ENCODE peak calls at places on chromosomes 7 and 10, in four cellular contexts. T, M, A and Q are unnamed samples.

GRCh38 chr10:47361293-47361692 is 13.1 kb downstream of the RBP3 start:
- DNase-seq in T (peak; percentile 10), M (peak; percentile 36), A (peak; percentile 89), Q (no peak)

GRCh38 chr7:149414745-149415390 is 46.0 kb downstream of the ZNF777 start:
- DNase-seq in T (no peak), M (no peak), A (no peak), Q (no peak)

GRCh38 chr7:1741751-1742554 is 71.9 kb downstream of the ELFN1 start:
- DNase-seq in T (no peak), M (peak; percentile 66), A (peak; percentile 90), Q (no peak)

GRCh38 chr7:123480107-123480506 is 54.3 kb downstream of the IQUB start:
- DNase-seq in T (no peak), M (no peak), A (no peak), Q (no peak)

GRCh38 chr7:135856356-135857144 is 107.9 kb upstream of the FAM180A start:
- DNase-seq in T (no peak), M (no peak), A (no peak), Q (no peak)

GRCh38 chr10:62690703-62691102 is 113.8 kb upstream of the ADO start:
- DNase-seq in T (no peak), M (no peak), A (no peak), Q (no peak)

GRCh38 chr7:132249591-132249971 is 326.7 kb downstream of the PLXNA4 start:
- DNase-seq in T (peak; percentile 64), M (no peak), A (peak; percentile 35), Q (no peak)

GRCh38 chr10:102435098-102435497 is 2.7 kb upstream of the CUEDC2 start:
- DNase-seq in T (no peak), M (no peak), A (no peak), Q (no peak)

GRCh38 chr7:108351715-108352114 is 104.5 kb downstream of the NRCAM start:
- DNase-seq in T (peak; percentile 79), M (no peak), A (no peak), Q (no peak)

GRCh38 chr7:142483659-142484317 is 225.9 kb upstream of the PRSS58 start:
- DNase-seq in T (no peak), M (no peak), A (no peak), Q (no peak)
- H3K4me1 ChIP-seq in T (no peaks in the 10 kb centered on the region), M (no peaks in the 10 kb centered on the region), A (no peaks in the 10 kb centered on the region), Q (no peaks in the 10 kb centered on the region)

GRCh38 chr10:2924425-2924824 is 142.9 kb upstream of the PFKP start:
- DNase-seq in T (no peak), M (no peak), A (no peak), Q (no peak)

GRCh38 chr10:2921956-2922680 is 145.2 kb upstream of the PFKP start:
- DNase-seq in T (no peak), M (no peak), A (no peak), Q (no peak)

GRCh38 chr10:2926918-2927660 is 140.3 kb upstream of the PFKP start:
- DNase-seq in T (no peak), M (no peak), A (no peak), Q (no peak)

GRCh38 chr10:2928219-2928840 is 139.0 kb upstream of the PFKP start:
- DNase-seq in T (peak; percentile 34), M (peak; percentile 51), A (peak; percentile 78), Q (peak; percentile 20)

GRCh38 chr10:2925631-2926030 is 141.7 kb upstream of the PFKP start:
- DNase-seq in T (no peak), M (no peak), A (no peak), Q (no peak)
- TF ChIP-seq TCF7L2 in T (no peak), M (no peak), A (no peak), Q (no peak)

DNA sequence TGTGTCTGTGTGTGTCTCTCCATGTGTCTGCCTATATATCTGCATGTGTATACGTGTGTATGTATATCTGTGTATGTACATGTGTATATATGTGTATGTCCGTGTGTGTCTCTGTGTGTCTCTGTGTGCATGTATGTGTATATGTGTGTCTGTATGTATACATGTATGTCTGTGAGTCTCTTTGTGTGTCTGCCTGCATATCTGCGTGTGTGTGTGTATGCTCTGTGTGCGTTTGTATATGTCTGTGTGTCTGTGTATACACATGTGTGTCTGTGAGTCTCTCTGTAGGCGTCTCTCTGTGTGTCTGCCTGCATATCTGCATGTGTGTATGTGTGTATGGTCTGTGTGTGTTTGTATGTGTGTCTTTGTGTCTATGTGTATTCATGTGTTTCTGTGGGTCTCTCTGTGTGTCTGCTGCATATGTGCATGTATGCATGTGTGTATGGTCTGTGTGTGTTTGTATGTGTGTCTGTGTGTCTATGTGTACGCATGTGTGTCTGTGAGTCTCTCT is 23.7 kb upstream of the KLF6 start:
- DNase-seq in T (no peak), M (no peak), A (no peak), Q (no peak)
- H3K4me1 ChIP-seq in T (peaks cover 96% of the 10 kb centered on the region), M (peaks cover 57% of the 10 kb centered on the region), A (peaks cover 78% of the 10 kb centered on the region), Q (peaks cover 78% of the 10 kb centered on the region)

DNA sequence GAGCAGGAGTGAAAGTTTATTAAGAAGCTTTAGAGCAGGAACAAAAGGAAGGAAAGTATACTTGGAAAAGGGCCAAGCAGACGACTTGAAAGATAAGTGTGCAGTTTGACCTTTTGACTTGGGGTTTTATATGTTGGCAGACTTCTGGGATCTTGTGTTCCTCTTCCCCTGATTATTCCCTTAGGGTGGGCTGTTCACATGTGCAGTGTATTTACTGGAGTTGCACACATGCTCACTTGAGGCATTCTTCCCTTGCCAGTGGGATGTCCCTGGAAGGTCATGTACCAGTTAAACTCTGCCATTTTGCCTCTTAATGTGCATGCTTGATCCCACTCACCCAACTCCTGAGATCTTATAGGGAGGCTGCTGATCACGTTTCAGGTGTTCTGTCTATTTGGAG is 23.4 kb upstream of the ARHGAP12 start:
- DNase-seq in T (no peak), M (no peak), A (peak; percentile 39), Q (no peak)
- TF ChIP-seq TCF7L2 in T (no peak), M (no peak), A (no peak), Q (no peak)

DNA sequence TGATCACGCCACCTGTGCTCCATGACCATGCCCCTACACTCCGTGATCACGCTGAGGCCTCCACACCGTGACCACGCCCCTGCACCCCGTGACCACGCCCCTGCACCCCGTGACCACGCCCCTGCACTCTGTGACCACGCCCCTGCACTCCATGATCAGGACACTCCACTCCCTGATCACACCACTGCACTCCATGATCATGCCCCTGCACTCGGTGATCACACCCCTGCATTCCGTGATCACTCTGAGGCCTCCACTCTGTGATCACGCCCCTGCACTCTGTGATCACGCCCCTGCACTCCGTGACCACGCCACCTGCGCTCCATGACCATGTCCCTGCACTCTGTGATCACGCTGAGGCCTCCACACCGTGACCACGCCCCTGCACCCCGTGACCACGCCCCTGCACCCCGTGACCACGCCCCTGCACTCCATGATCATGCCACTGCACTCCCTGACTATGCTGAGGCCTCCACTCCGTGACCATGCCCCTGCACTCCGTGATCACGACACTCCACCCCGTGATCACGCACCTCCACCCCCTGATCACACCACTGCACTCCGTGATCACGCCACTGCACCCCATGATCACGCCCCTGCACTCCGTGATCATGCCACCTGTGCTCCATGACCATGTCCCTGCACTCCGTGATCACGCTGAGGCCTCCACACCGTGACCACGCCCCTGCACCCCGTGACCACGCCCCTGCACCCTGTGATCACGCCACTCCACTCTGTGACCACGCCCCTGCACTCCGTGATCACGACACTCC is 27.7 kb downstream of the STK32C start:
- DNase-seq in T (no peak), M (no peak), A (peak; percentile 24), Q (no peak)
- H3K4me1 ChIP-seq in T (peaks cover 29% of the 10 kb centered on the region), M (no peaks in the 10 kb centered on the region), A (peaks cover 6% of the 10 kb centered on the region), Q (peaks cover 8% of the 10 kb centered on the region)

DNA sequence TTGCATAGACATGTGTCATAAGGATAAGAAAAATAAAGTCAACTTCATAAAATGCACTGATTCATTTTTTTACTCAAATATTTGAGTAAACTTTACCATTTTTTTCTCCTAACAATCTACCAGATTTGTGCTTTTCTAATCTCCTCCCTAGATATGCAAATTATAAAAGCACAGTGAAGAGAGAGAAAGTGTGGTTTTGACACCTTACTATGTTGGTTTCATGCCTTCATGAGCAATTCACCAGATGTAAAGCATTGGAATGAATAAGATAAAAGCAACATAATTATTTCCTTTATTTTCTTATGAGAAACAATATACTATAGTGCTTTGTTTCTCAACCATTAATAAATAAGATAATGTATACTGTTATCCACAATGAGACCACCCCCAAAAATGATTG is 432.5 kb upstream of the PCDH15 start:
- DNase-seq in T (no peak), M (no peak), A (no peak), Q (no peak)
- TF ChIP-seq TCF7L2 in T (no peak), M (no peak), A (no peak), Q (no peak)

GRCh38 chr7:138753611-138754010 is 44.2 kb upstream of the TMEM213 start:
- DNase-seq in T (no peak), M (no peak), A (no peak), Q (no peak)

GRCh38 chr7:138750473-138750872 is 47.3 kb upstream of the TMEM213 start:
- DNase-seq in T (no peak), M (no peak), A (no peak), Q (no peak)

GRCh38 chr7:138755331-138755747 is 42.5 kb upstream of the TMEM213 start:
- DNase-seq in T (peak; percentile 14), M (no peak), A (no peak), Q (no peak)

GRCh38 chr7:138750926-138751464 is 46.8 kb upstream of the TMEM213 start:
- DNase-seq in T (peak; percentile 19), M (no peak), A (no peak), Q (no peak)

DNA sequence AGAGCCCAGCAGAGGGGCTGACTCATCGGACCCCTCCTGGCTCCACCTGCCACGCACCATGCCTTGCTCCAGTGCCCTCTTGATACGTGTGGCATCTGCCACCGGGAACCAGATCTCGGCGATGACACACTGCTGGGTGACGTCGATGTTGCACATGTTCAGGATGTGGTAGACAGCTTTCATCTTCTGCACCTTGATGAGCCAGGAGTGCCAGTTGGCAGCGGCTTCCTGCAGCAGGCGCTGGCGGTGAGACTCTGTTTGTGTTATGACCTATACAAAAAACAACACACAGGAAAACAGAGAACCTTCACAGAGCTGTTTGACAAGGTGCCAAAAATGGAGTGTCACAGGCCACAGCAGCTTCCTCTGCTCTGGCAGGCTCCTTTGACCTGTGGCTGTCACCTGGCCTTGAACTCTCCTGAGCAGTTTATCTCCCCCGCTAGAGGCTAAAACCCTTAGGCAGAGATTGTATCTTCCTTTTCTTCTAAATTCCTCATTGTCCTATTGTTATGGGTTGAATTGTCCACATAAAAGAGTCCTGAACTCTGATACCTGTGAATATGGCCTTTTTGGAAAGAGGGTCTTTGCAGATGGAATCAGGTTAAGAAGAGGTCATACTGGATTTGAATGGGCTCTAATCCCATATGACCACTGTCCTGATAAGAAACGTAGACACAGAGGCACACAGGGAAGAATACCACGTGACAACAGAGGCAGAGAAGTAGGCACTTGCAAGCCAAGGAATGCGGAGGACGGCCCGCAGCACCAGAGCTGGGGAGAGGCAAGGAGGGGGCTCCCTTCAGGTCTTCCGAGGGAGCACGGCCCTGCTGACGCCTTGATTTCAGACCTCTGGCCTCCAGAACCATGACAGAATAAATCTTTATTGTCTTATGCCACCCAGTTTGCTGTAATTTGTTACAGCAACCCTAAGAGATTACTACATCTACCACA is 45.0 kb upstream of the TMEM213 start:
- DNase-seq in T (peak; percentile 92), M (peak; percentile 93), A (no peak), Q (peak; percentile 100)
- H3K4me1 ChIP-seq in T (peaks cover 86% of the 10 kb centered on the region), M (peaks cover 6% of the 10 kb centered on the region), A (no peaks in the 10 kb centered on the region), Q (peaks cover 8% of the 10 kb centered on the region)

GRCh38 chr10:125881192-125881591 is at the start of gene DHX32:
- DNase-seq in T (no peak), M (no peak), A (no peak), Q (no peak)
- TF ChIP-seq TCF7L2 in T (no peak), M (no peak), A (no peak), Q (no peak)

GRCh38 chr10:110011679-110012078 is 3.9 kb downstream of the ADD3 start:
- DNase-seq in T (no peak), M (no peak), A (no peak), Q (no peak)
- H3K4me1 ChIP-seq in T (peaks cover 56% of the 10 kb centered on the region), M (peaks cover 29% of the 10 kb centered on the region), A (peaks cover 27% of the 10 kb centered on the region), Q (peaks cover 29% of the 10 kb centered on the region)

GRCh38 chr10:124356706-124357582 is 61.8 kb downstream of the OAT start:
- DNase-seq in T (no peak), M (no peak), A (no peak), Q (no peak)
- TF ChIP-seq TCF7L2 in T (no peak), M (no peak), A (no peak), Q (no peak)